ENCODE peak calls at places on chromosomes 13 and 19, in ten cellular contexts. R, D, C, A, P, J, Z, M, H and T are unnamed samples.

GRCh38 chr19:55149078-55150003 is at the start of gene TNNT1:
- DNase-seq in R (peak; percentile 78), D (no peak), C (peak; percentile 51), A (no peak), P (no peak), J (no peak), Z (no peak), M (no peak), H (no peak), T (no peak)

GRCh38 chr19:48806518-48806817 is 4.4 kb downstream of the BCAT2 start:
- DNase-seq in R (peak; percentile 84), D (no peak), C (no peak), A (no peak), P (peak; percentile 54), J (no peak), Z (no peak), M (no peak), H (no peak), T (no peak)

GRCh38 chr19:14333101-14333871 is 48.0 kb upstream of the ADGRE5 start:
- DNase-seq in R (peak; percentile 59), D (peak; percentile 71), C (no peak), A (peak; percentile 81), P (no peak), J (no peak), Z (peak; percentile 75), M (no peak), H (no peak), T (no peak)

GRCh38 chr19:3722443-3723109 is 14.4 kb downstream of the TJP3 start:
- DNase-seq in R (peak; percentile 74), D (peak; percentile 87), C (no peak), A (no peak), P (peak; percentile 94), J (no peak), Z (no peak), M (no peak), H (no peak), T (no peak)

GRCh38 chr19:55540619-55541018 is 3.7 kb upstream of the SBK2 start:
- DNase-seq in R (no peak), D (no peak), C (no peak), A (no peak), P (no peak), J (no peak), Z (no peak), M (no peak), H (no peak), T (no peak)

GRCh38 chr19:46944123-46944718 is 75.4 kb upstream of the NPAS1 start:
- DNase-seq in R (no peak), D (no peak), C (no peak), A (no peak), P (no peak), J (no peak), Z (no peak), M (no peak), H (no peak), T (no peak)

GRCh38 chr13:33003458-33004019 is 12.7 kb upstream of the KL start:
- DNase-seq in R (no peak), D (no peak), C (no peak), A (no peak), P (no peak), J (no peak), Z (no peak), M (no peak), H (no peak), T (no peak)

GRCh38 chr13:36549126-36549702 is 116.9 kb downstream of the CCNA1 start:
- DNase-seq in R (no peak), D (no peak), C (no peak), A (no peak), P (no peak), J (no peak), Z (no peak), M (no peak), H (no peak), T (no peak)

GRCh38 chr19:17114414-17114831 is 38.8 kb downstream of the MYO9B start:
- DNase-seq in R (peak; percentile 30), D (no peak), C (no peak), A (no peak), P (no peak), J (no peak), Z (no peak), M (no peak), H (no peak), T (no peak)

GRCh38 chr19:42153606-42154405 is 21.6 kb upstream of the POU2F2 start:
- DNase-seq in R (no peak), D (no peak), C (no peak), A (no peak), P (no peak), J (no peak), Z (no peak), M (no peak), H (no peak), T (no peak)

GRCh38 chr19:3743486-3743885 is 18.0 kb downstream of the APBA3 start:
- DNase-seq in R (no peak), D (no peak), C (no peak), A (no peak), P (no peak), J (no peak), Z (peak; percentile 21), M (no peak), H (no peak), T (no peak)

GRCh38 chr13:99702687-99703319 is 201.5 kb downstream of the TM9SF2 start:
- DNase-seq in R (peak; percentile 29), D (no peak), C (no peak), A (no peak), P (no peak), J (no peak), Z (no peak), M (no peak), H (no peak), T (no peak)

DNA sequence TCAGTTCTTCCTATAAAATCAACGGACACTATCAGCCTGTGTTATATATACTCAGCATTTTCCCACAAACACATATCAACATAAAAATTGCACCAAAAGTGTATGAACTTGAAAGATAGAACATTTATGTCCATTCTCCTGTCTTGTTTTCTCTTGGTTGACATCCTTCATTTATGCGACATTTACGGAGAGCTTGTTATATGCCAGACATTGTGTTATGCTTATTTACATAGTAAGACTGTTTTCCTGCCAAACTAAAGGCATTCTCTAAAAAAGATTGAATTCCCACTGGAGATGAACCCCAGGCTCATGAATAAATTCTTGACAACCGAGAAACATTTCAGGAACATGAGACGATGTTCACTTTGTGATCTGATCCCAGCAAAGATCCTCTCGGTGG is 131.0 kb downstream of the RAP2A start:
- DNase-seq in R (no peak), D (no peak), C (no peak), A (no peak), P (no peak), J (no peak), Z (no peak), M (no peak), H (no peak), T (no peak)
- TF ChIP-seq CTCF in R (no peak), D (no peak), C (no peak), A (no peak), P (no peak), J (no peak), Z (no peak), M (no peak), H (no peak), T (no peak)

DNA sequence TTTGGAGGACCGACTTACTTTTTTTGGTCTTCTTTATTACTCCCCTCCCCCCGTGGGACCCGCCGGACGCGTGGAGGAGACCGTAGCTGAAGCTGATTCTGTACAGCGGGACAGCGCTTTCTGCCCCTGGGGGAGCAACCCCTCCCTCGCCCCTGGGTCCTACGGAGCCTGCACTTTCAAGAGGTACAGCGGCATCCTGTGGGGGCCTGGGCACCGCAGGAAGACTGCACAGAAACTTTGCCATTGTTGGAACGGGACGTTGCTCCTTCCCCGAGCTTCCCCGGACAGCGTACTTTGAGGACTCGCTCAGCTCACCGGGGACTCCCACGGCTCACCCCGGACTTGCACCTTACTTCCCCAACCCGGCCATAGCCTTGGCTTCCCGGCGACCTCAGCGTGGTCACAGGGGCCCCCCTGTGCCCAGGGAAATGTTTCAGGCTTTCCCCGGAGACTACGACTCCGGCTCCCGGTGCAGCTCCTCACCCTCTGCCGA is 409 bp downstream of the FOSB start:
- DNase-seq in R (peak; percentile 68), D (peak; percentile 48), C (peak; percentile 68), A (peak; percentile 80), P (peak; percentile 51), J (peak; percentile 26), Z (peak; percentile 53), M (no peak), H (peak; percentile 81), T (no peak)
- TF ChIP-seq CTCF in R (no peak), D (no peak), C (no peak), A (no peak), P (no peak), J (no peak), Z (no peak), M (no peak), H (no peak), T (peak; percentile 16)

GRCh38 chr13:85652536-85652935 is 146.7 kb downstream of the SLITRK6 start:
- DNase-seq in R (no peak), D (no peak), C (no peak), A (no peak), P (no peak), J (no peak), Z (no peak), M (no peak), H (no peak), T (no peak)
- TF ChIP-seq CTCF in R (no peak), D (no peak), C (no peak), A (no peak), P (no peak), J (no peak), Z (no peak), M (no peak), H (no peak), T (no peak)

DNA sequence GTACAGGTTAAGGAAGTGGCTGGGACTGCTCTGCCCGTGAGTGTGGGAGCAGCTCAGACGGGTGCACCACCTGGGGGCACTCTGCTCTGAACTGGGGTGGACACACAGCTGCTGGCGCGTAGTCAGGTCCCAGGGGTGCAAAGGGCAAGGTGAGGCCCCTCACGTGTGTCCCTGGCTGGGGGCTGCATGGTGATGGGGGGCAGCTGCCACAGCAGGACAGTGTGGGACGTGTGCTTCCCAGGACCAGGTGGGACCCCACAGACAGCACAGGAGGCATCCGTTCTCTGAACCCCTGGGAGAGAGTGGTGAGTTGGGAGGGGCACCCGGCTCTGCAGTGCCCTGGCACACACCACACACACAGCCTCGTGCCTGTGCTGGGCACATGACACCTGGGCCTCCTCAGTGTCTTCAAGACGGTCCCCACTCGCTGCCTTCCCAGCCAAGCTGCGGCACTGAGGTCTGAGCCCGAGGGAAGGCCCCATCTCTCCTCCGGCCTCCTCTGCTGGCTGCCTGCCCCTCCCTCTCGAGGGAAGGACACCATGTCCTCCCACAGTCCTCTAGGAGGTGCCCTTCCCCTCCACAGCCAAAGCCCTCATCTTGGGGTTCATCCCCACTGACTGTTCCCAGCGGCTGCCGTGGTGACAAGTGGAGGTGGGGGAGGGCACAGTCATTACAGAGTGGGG is 24.7 kb downstream of the CILP2 start:
- DNase-seq in R (peak; percentile 35), D (no peak), C (no peak), A (no peak), P (no peak), J (no peak), Z (no peak), M (no peak), H (no peak), T (no peak)
- TF ChIP-seq CTCF in R (peak; percentile 25), D (no peak), C (peak; percentile 5), A (no peak), P (no peak), J (no peak), Z (no peak), M (no peak), H (no peak), T (no peak)

GRCh38 chr13:107817652-107818287 is 397.6 kb downstream of the LIG4 start:
- DNase-seq in R (peak; percentile 6), D (no peak), C (no peak), A (no peak), P (no peak), J (no peak), Z (no peak), M (no peak), H (no peak), T (no peak)
- TF ChIP-seq CTCF in R (no peak), D (no peak), C (no peak), A (no peak), P (no peak), J (no peak), Z (no peak), M (no peak), H (no peak), T (no peak)